ENCODE peak calls at places on chromosomes 4 and X, in five cellular contexts. One of them, this sample, is unnamed.

GRCh38 chr4:173264245-173264959 is 69.8 kb downstream of the HMGB2 start:
- DNase-seq in SK-N-SH: peak
- DNase-seq in HCT116: no peak
- DNase-seq in HepG2: no peak
- DNase-seq in H1: no peak
- DNase-seq in this sample: no peak

GRCh38 chr4:174999407-174999806 is 81.2 kb downstream of the ADAM29 start:
- DNase-seq in SK-N-SH: no peak
- DNase-seq in HCT116: no peak
- DNase-seq in HepG2: no peak
- DNase-seq in H1: no peak
- DNase-seq in this sample: no peak

GRCh38 chr4:77801260-77801608 is 17.9 kb downstream of the CNOT6L start:
- DNase-seq in SK-N-SH: no peak
- DNase-seq in HCT116: no peak
- DNase-seq in HepG2: no peak
- DNase-seq in H1: no peak
- DNase-seq in this sample: no peak

GRCh38 chrX:68827848-68828562 is 816 bp upstream of the EFNB1 start:
- DNase-seq in SK-N-SH: peak
- DNase-seq in HCT116: peak
- DNase-seq in HepG2: peak
- DNase-seq in H1: peak
- DNase-seq in this sample: peak

GRCh38 chr4:169345207-169345788 is 74.5 kb upstream of the SH3RF1 start:
- DNase-seq in SK-N-SH: peak
- DNase-seq in HCT116: peak
- DNase-seq in HepG2: no peak
- DNase-seq in H1: no peak
- DNase-seq in this sample: no peak

GRCh38 chrX:151702741-151703352 is 7.6 kb downstream of the PRRG3 start:
- DNase-seq in SK-N-SH: no peak
- DNase-seq in HCT116: no peak
- DNase-seq in HepG2: no peak
- DNase-seq in H1: no peak
- DNase-seq in this sample: no peak

GRCh38 chr4:84455697-84456096 is 43.4 kb downstream of the NKX6-1 start:
- DNase-seq in SK-N-SH: no peak
- DNase-seq in HCT116: no peak
- DNase-seq in HepG2: no peak
- DNase-seq in H1: no peak
- DNase-seq in this sample: no peak

GRCh38 chr4:39446842-39447573 is 11.7 kb downstream of the RPL9 start:
- DNase-seq in SK-N-SH: no peak
- DNase-seq in HCT116: no peak
- DNase-seq in HepG2: no peak
- DNase-seq in H1: peak
- DNase-seq in this sample: no peak

GRCh38 chr4:176002007-176002623 is 63.5 kb upstream of the WDR17 start:
- DNase-seq in SK-N-SH: peak
- DNase-seq in HCT116: peak
- DNase-seq in HepG2: no peak
- DNase-seq in H1: peak
- DNase-seq in this sample: peak

GRCh38 chr4:38800956-38801450 is 3.6 kb downstream of the TLR1 start:
- DNase-seq in SK-N-SH: no peak
- DNase-seq in HCT116: no peak
- DNase-seq in HepG2: no peak
- DNase-seq in H1: no peak
- DNase-seq in this sample: no peak

GRCh38 chr4:156889616-156890594 is 81.7 kb downstream of the PDGFC start:
- DNase-seq in SK-N-SH: no peak
- DNase-seq in HCT116: no peak
- DNase-seq in HepG2: no peak
- DNase-seq in H1: no peak
- DNase-seq in this sample: no peak

GRCh38 chrX:85627363-85627762 is 247.9 kb upstream of the POF1B start:
- DNase-seq in SK-N-SH: peak
- DNase-seq in HCT116: no peak
- DNase-seq in HepG2: no peak
- DNase-seq in H1: no peak
- DNase-seq in this sample: peak

DNA sequence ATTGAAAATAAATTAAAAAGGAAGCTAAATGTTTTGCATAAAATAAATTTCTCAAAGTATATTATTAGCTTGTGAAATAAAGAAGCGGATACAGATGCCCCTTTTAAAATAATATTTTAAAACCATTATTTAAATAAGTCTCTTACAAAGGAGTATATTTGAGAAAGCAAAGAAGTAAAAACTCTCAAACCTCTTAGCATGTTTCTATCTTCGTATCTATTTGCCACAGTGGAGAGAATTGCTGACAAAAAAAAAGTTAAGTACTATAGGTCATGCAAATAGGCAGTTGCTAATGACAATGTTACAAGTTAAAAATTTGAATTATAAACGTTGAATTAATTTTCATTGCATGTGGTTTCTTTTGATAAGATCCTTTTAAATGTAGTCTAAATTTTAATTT is 44.5 kb upstream of the PDGFRA start:
- DNase-seq in SK-N-SH: no peak
- DNase-seq in HCT116: no peak
- DNase-seq in HepG2: no peak
- DNase-seq in H1: no peak
- DNase-seq in this sample: no peak
- TF ChIP-seq JUND in SK-N-SH: no peak
- TF ChIP-seq JUND in HCT116: no peak
- TF ChIP-seq JUND in HepG2: no peak
- TF ChIP-seq JUND in H1: no peak
- TF ChIP-seq JUND in this sample: no peak

GRCh38 chr4:85829276-85830051 is 354.5 kb downstream of the ARHGAP24 start:
- DNase-seq in SK-N-SH: no peak
- DNase-seq in HCT116: no peak
- DNase-seq in HepG2: no peak
- DNase-seq in H1: no peak
- DNase-seq in this sample: no peak
- TF ChIP-seq JUND in SK-N-SH: no peak
- TF ChIP-seq JUND in HCT116: no peak
- TF ChIP-seq JUND in HepG2: no peak
- TF ChIP-seq JUND in H1: no peak
- TF ChIP-seq JUND in this sample: no peak

GRCh38 chrX:140439455-140439854 is 65.4 kb downstream of the SOX3 start:
- DNase-seq in SK-N-SH: peak
- DNase-seq in HCT116: no peak
- DNase-seq in HepG2: peak
- DNase-seq in H1: peak
- DNase-seq in this sample: no peak

GRCh38 chrX:140431521-140431920 is 73.3 kb downstream of the SOX3 start:
- DNase-seq in SK-N-SH: no peak
- DNase-seq in HCT116: no peak
- DNase-seq in HepG2: no peak
- DNase-seq in H1: no peak
- DNase-seq in this sample: peak

GRCh38 chrX:140432328-140433025 is 72.4 kb downstream of the SOX3 start:
- DNase-seq in SK-N-SH: no peak
- DNase-seq in HCT116: no peak
- DNase-seq in HepG2: no peak
- DNase-seq in H1: no peak
- DNase-seq in this sample: no peak

GRCh38 chrX:140434347-140434746 is 70.5 kb downstream of the SOX3 start:
- DNase-seq in SK-N-SH: no peak
- DNase-seq in HCT116: no peak
- DNase-seq in HepG2: no peak
- DNase-seq in H1: no peak
- DNase-seq in this sample: no peak

GRCh38 chrX:140433582-140433981 is 71.3 kb downstream of the SOX3 start:
- DNase-seq in SK-N-SH: no peak
- DNase-seq in HCT116: no peak
- DNase-seq in HepG2: no peak
- DNase-seq in H1: no peak
- DNase-seq in this sample: no peak
- TF ChIP-seq JUND in SK-N-SH: no peak
- TF ChIP-seq JUND in HCT116: no peak
- TF ChIP-seq JUND in HepG2: no peak
- TF ChIP-seq JUND in H1: no peak
- TF ChIP-seq JUND in this sample: no peak

GRCh38 chr4:78938474-78938867 is 767 bp downstream of the PAQR3 start:
- DNase-seq in SK-N-SH: no peak
- DNase-seq in HCT116: no peak
- DNase-seq in HepG2: no peak
- DNase-seq in H1: no peak
- DNase-seq in this sample: no peak
- TF ChIP-seq JUND in SK-N-SH: no peak
- TF ChIP-seq JUND in HCT116: no peak
- TF ChIP-seq JUND in HepG2: no peak
- TF ChIP-seq JUND in H1: no peak
- TF ChIP-seq JUND in this sample: no peak

DNA sequence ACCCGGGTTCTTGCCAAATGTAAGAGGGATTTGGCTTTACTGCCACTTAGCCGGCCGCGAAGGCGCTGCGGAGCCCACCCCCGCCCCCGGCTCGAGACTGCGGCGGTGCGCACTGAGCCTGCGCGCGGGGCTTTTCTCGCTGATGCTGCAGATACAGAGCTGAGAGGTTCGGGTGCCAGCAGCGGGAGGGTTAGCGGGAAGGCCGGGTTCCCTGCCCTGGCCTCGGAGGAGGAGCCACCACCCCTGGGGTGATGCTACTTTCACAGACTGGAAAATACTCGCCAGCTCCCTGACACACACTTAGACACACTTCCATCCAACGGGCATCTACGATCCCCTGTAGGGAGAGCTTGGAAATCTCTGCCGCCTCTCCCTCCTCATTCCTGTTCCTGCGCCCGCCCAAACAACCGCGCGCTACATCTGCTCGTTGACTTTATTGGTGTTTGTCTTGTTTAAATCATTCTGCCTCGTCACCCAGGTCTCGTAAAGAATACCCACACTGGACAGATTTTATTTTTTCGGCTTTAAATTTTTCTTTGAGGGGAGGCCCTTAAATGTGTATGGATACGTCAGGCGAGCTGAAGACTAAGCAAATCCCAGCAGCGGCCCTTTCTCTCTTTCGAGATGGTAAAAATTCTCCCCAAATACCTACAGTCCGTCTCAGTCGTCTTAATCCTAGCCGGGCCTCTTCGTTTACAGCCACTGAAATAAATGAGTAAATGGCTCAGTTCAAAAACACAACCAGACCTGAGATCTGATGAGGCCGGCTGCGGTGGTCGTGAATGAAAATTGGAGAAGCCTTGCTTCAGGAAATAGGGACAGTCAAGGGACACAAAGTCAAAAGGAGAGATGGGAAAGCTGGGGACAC is 1.9 kb upstream of the PCDH7 start:
- DNase-seq in SK-N-SH: peak
- DNase-seq in HCT116: no peak
- DNase-seq in HepG2: no peak
- DNase-seq in H1: no peak
- DNase-seq in this sample: no peak
- TF ChIP-seq JUND in SK-N-SH: no peak
- TF ChIP-seq JUND in HCT116: no peak
- TF ChIP-seq JUND in HepG2: no peak
- TF ChIP-seq JUND in H1: no peak
- TF ChIP-seq JUND in this sample: no peak

GRCh38 chr4:112589207-112589606 is 47.5 kb downstream of the ZGRF1 start:
- DNase-seq in SK-N-SH: no peak
- DNase-seq in HCT116: peak
- DNase-seq in HepG2: peak
- DNase-seq in H1: no peak
- DNase-seq in this sample: no peak
- TF ChIP-seq JUND in SK-N-SH: no peak
- TF ChIP-seq JUND in HCT116: no peak
- TF ChIP-seq JUND in HepG2: no peak
- TF ChIP-seq JUND in H1: peak
- TF ChIP-seq JUND in this sample: no peak

GRCh38 chr4:125313497-125313896 is 1.3 kb upstream of the FAT4 start:
- DNase-seq in SK-N-SH: peak
- DNase-seq in HCT116: peak
- DNase-seq in HepG2: peak
- DNase-seq in H1: no peak
- DNase-seq in this sample: peak
- TF ChIP-seq JUND in SK-N-SH: no peak
- TF ChIP-seq JUND in HCT116: no peak
- TF ChIP-seq JUND in HepG2: no peak
- TF ChIP-seq JUND in H1: no peak
- TF ChIP-seq JUND in this sample: no peak

GRCh38 chr4:115873048-115873447 is 759.6 kb upstream of the NDST4 start:
- DNase-seq in SK-N-SH: no peak
- DNase-seq in HCT116: no peak
- DNase-seq in HepG2: no peak
- DNase-seq in H1: no peak
- DNase-seq in this sample: no peak
- TF ChIP-seq JUND in SK-N-SH: no peak
- TF ChIP-seq JUND in HCT116: no peak
- TF ChIP-seq JUND in HepG2: no peak
- TF ChIP-seq JUND in H1: no peak
- TF ChIP-seq JUND in this sample: no peak

GRCh38 chrX:79704325-79704724 is 310.2 kb upstream of the TBX22 start:
- DNase-seq in SK-N-SH: peak
- DNase-seq in HCT116: no peak
- DNase-seq in HepG2: no peak
- DNase-seq in H1: no peak
- DNase-seq in this sample: no peak
- TF ChIP-seq JUND in SK-N-SH: no peak
- TF ChIP-seq JUND in HCT116: no peak
- TF ChIP-seq JUND in HepG2: no peak
- TF ChIP-seq JUND in H1: no peak
- TF ChIP-seq JUND in this sample: no peak